ENCODE peak calls at places on chromosomes 11 and 22, in four cellular contexts. F is lung, B is AG04450, R is uterus. J is an unnamed sample.

GRCh38 chr11:9626778-9627394 is 37.0 kb upstream of the SWAP70 start:
- DNase-seq in F (no peak), B (no peak), R (no peak), J (no peak)

GRCh38 chr11:66071326-66071870 is 1.3 kb downstream of the PACS1 start:
- DNase-seq in F (no peak), B (no peak), R (no peak), J (no peak)

GRCh38 chr11:84316866-84317560 is 1030.8 kb upstream of the CCDC90B start:
- DNase-seq in F (no peak), B (no peak), R (no peak), J (peak; percentile 10)

GRCh38 chr11:57476883-57477506 is 16.7 kb downstream of the RTN4RL2 start:
- DNase-seq in F (no peak), B (no peak), R (no peak), J (no peak)

GRCh38 chr11:123690490-123690889 is 36.1 kb upstream of the SCN3B start:
- DNase-seq in F (no peak), B (no peak), R (no peak), J (no peak)

GRCh38 chr11:131659931-131660330 is 289.5 kb downstream of the NTM start:
- DNase-seq in F (no peak), B (no peak), R (no peak), J (no peak)

GRCh38 chr11:103631841-103632240 is 404.6 kb upstream of the DDI1 start:
- DNase-seq in F (no peak), B (no peak), R (no peak), J (no peak)

GRCh38 chr11:13114566-13115465 is 105.7 kb downstream of the RASSF10 start:
- DNase-seq in F (no peak), B (no peak), R (no peak), J (no peak)

GRCh38 chr11:67666676-67667489 is 7.5 kb downstream of the ALDH3B2 start:
- DNase-seq in F (no peak), B (no peak), R (no peak), J (no peak)

GRCh38 chr11:67670316-67671210 is 3.9 kb downstream of the ALDH3B2 start:
- DNase-seq in F (no peak), B (no peak), R (no peak), J (no peak)

GRCh38 chr11:67667490-67668190 is 6.8 kb downstream of the ALDH3B2 start:
- DNase-seq in F (no peak), B (no peak), R (no peak), J (no peak)

GRCh38 chr11:67666303-67666645 is 8.1 kb downstream of the ALDH3B2 start:
- DNase-seq in F (no peak), B (no peak), R (no peak), J (no peak)

GRCh38 chr11:67668191-67668551 is 6.3 kb downstream of the ALDH3B2 start:
- DNase-seq in F (no peak), B (no peak), R (no peak), J (no peak)
- H3K4me3 ChIP-seq in F (no peak overlapping the region), B (no peak overlapping the region), R (no peak overlapping the region), J (no peak overlapping the region)

GRCh38 chr11:22666320-22666699 is at the start of gene GAS2:
- DNase-seq in F (no peak), B (no peak), R (no peak), J (no peak)
- H3K4me3 ChIP-seq in F (no peak within 1 kb of the TSS), B (peak within 1 kb of the TSS; percentile 41), R (no peak within 1 kb of the TSS), J (no peak within 1 kb of the TSS)

DNA sequence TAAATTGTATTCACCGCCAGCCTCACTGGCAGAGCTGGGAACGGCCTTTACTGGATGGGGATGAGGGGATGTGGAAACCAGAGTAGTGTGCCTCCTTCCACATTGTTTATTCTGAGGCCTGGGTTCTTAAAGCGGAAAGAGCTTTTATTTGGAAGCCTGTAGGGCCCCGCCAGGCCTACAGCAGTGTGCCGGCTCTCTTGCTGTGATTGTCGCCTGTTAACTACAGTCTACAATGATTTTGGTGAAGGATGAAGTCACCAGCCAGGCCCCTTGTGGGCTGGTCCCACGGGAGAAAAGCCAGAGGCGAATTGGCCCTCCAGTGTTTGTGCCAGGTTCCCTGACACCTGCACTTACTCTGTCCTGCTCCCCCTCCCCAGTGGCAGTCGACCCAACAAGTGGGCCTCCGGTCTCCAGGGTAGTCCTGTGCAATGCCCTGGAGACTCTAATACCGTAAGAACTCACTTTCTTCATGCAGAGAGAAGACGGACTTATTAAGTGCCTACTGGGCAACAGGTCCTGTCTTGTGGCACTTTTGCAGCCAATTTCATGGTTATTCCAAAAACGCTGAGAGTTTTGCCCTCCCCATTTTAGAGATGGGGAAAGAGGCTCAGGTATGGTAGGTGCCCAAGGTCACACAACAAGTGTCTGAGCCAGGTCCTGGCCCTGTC is 1.2 kb downstream of the MICAL2 start:
- DNase-seq in F (no peak), B (no peak), R (no peak), J (no peak)
- H3K4me3 ChIP-seq in F (peak overlapping the region; percentile 68), B (peak overlapping the region; percentile 94), R (peak overlapping the region; percentile 85), J (peak overlapping the region; percentile 80)

DNA sequence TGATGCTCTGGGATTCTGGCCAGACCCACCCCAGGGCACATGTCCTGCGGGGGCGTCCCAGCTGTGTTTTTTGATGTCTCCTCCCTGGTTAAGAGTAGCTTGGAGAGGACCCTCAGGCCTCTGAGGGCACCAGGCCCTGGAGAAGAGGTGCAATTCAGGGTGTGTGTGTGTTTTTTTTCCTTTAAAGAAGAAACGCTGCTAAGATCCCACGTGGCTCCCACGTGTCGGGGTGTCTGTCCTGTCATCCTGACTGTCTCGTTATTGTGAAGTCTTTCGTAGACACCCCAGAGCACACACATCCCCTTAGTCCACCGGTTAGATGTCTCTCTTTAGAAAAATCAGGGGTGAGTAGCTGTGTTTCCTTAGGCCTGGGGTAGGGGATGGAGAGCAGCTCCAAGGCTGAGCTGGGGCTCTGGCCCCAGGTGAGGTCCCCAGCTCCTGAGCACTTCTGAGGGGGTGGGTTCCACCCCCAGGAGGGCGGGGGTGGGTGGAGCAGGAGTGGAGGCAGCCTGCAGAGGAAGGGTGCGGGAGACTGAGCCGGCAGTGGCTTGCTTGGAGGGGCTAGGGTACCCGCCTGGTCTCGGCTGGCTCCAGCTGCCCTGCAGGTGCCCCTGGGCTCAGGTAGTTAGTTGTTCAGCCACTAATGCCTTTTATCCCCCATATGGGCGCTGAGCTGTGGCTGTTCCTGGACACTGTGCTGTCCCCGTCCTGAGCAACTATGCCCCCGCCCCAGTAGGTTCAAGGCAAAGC is 116.4 kb downstream of the CACNA1I start:
- DNase-seq in F (no peak), B (no peak), R (no peak), J (no peak)
- H3K4me3 ChIP-seq in F (no peak overlapping the region), B (no peak overlapping the region), R (no peak overlapping the region), J (no peak overlapping the region)

DNA sequence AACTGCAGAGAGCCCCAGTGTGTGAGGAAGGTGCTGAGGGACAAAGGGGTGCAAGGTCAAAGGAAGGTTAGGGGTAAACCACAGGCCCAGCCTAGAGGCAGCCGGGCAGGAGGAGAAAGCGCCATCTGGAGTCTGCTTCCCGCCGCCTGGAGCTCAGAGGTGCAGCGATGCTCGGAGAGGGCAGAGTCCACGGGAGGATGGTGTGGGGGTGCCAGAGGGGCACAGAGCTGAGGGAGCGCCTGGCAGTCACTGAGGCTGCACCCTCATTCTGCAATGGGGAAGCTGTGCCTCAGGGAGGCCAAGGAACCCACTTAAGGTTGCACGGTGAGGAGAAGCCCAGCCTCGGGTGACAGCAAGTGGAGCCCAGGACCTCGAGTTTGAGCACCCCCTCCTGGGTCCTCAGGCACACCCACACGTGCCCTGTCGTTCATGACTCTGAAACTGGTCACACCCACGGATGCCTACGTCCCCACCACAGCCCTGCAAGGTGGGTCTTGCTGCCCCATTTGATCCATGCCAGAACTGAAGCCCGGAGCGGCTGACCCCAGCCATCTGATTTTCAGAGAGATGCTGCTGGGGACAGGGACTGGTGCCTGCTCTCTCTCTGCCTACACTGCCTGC is 1.6 kb downstream of the IL2RB start:
- DNase-seq in F (no peak), B (no peak), R (no peak), J (no peak)
- H3K4me3 ChIP-seq in F (no peak overlapping the region), B (no peak overlapping the region), R (no peak overlapping the region), J (no peak overlapping the region)